ENCODE peak calls at places on chromosomes 13 and 19, in six cellular contexts. One of them, this sample, is unnamed.

GRCh38 chr19:53884256-53884655 is 2.3 kb downstream of the PRKCG start:
- DNase-seq in H54: no peak
- DNase-seq in Peyer's patch: no peak
- DNase-seq in uterus: no peak
- DNase-seq in prostate gland: no peak
- DNase-seq in IMR-90: no peak
- DNase-seq in this sample: no peak

GRCh38 chr13:80367473-80367872 is 26.5 kb upstream of the SPRY2 start:
- DNase-seq in H54: no peak
- DNase-seq in Peyer's patch: no peak
- DNase-seq in IMR-90: no peak
- DNase-seq in uterus: no peak
- DNase-seq in prostate gland: no peak
- DNase-seq in this sample: no peak

GRCh38 chr19:33724021-33724722 is 72.5 kb upstream of the KCTD15 start:
- DNase-seq in Peyer's patch: peak; percentile 31
- DNase-seq in prostate gland: no peak
- DNase-seq in H54: no peak
- DNase-seq in uterus: no peak
- DNase-seq in IMR-90: no peak
- DNase-seq in this sample: no peak

GRCh38 chr13:44583126-44583525 is 7.0 kb upstream of the TSC22D1 start:
- DNase-seq in uterus: no peak
- DNase-seq in IMR-90: peak; percentile 47
- DNase-seq in Peyer's patch: no peak
- DNase-seq in H54: no peak
- DNase-seq in prostate gland: no peak
- DNase-seq in this sample: no peak

GRCh38 chr13:67343777-67344176 is 113.6 kb upstream of the PCDH9 start:
- DNase-seq in prostate gland: no peak
- DNase-seq in Peyer's patch: no peak
- DNase-seq in IMR-90: no peak
- DNase-seq in uterus: no peak
- DNase-seq in H54: no peak
- DNase-seq in this sample: no peak

GRCh38 chr13:44388427-44388826 is 14.8 kb downstream of the SERP2 start:
- DNase-seq in Peyer's patch: no peak
- DNase-seq in uterus: no peak
- DNase-seq in prostate gland: no peak
- DNase-seq in IMR-90: no peak
- DNase-seq in H54: no peak
- DNase-seq in this sample: peak; percentile 74

GRCh38 chr13:28027607-28028364 is 39.3 kb upstream of the URAD start:
- DNase-seq in prostate gland: no peak
- DNase-seq in uterus: no peak
- DNase-seq in Peyer's patch: no peak
- DNase-seq in H54: no peak
- DNase-seq in IMR-90: no peak
- DNase-seq in this sample: no peak

GRCh38 chr19:38946229-38947010 is 15.7 kb downstream of the MRPS12 start:
- DNase-seq in Peyer's patch: no peak
- DNase-seq in uterus: no peak
- DNase-seq in prostate gland: no peak
- DNase-seq in H54: no peak
- DNase-seq in IMR-90: no peak
- DNase-seq in this sample: no peak

GRCh38 chr19:38452430-38453366 is 19.2 kb downstream of the RYR1 start:
- DNase-seq in H54: no peak
- DNase-seq in IMR-90: no peak
- DNase-seq in uterus: no peak
- DNase-seq in prostate gland: no peak
- DNase-seq in Peyer's patch: no peak
- DNase-seq in this sample: no peak

GRCh38 chr13:43153436-43154082 is 130.2 kb downstream of the DNAJC15 start:
- DNase-seq in Peyer's patch: no peak
- DNase-seq in uterus: no peak
- DNase-seq in H54: peak; percentile 12
- DNase-seq in prostate gland: no peak
- DNase-seq in IMR-90: peak; percentile 44
- DNase-seq in this sample: no peak

GRCh38 chr19:11331502-11331901 is 8.0 kb downstream of the RAB3D start:
- DNase-seq in uterus: no peak
- DNase-seq in H54: no peak
- DNase-seq in Peyer's patch: no peak
- DNase-seq in IMR-90: no peak
- DNase-seq in prostate gland: no peak
- DNase-seq in this sample: no peak
- TF ChIP-seq POLR2A in uterus: no peak
- TF ChIP-seq POLR2A in H54: no peak
- TF ChIP-seq POLR2A in Peyer's patch: no peak
- TF ChIP-seq POLR2A in IMR-90: no peak
- TF ChIP-seq POLR2A in prostate gland: no peak
- TF ChIP-seq POLR2A in this sample: no peak

DNA sequence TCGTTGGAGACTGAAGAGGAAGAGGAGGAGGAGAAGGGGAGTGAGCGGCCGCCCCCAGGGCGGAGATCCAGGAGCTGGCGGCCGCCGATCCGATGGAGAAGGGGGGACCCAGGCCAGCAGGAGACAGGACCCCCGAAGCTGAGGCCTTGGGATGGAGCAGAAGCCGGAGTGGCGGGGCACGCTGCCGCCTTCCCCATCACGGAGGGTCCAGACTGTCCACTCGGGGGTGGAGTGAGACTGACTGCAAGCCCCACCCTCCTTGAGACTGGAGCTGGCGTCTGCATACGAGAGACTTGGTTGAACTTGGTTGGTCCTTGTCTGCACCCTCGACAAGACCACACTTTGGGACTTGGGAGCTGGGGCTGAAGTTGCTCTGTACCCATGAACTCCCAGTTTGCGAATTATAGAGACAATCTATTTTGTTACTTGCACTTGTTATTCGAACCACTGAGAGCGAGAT is 1.8 kb downstream of the GADD45B start:
- DNase-seq in H54: no peak
- DNase-seq in IMR-90: peak; percentile 49
- DNase-seq in prostate gland: peak; percentile 36
- DNase-seq in Peyer's patch: no peak
- DNase-seq in uterus: peak; percentile 36
- DNase-seq in this sample: no peak
- TF ChIP-seq POLR2A in H54: peak; percentile 52
- TF ChIP-seq POLR2A in IMR-90: no peak
- TF ChIP-seq POLR2A in prostate gland: peak; percentile 23
- TF ChIP-seq POLR2A in Peyer's patch: no peak
- TF ChIP-seq POLR2A in uterus: no peak
- TF ChIP-seq POLR2A in this sample: no peak

GRCh38 chr19:6480843-6481415 is 658 bp downstream of the DENND1C start:
- DNase-seq in uterus: no peak
- DNase-seq in Peyer's patch: no peak
- DNase-seq in prostate gland: no peak
- DNase-seq in H54: no peak
- DNase-seq in IMR-90: no peak
- DNase-seq in this sample: no peak

GRCh38 chr19:6482343-6482686 is 728 bp upstream of the DENND1C start:
- DNase-seq in Peyer's patch: no peak
- DNase-seq in H54: no peak
- DNase-seq in uterus: no peak
- DNase-seq in IMR-90: no peak
- DNase-seq in prostate gland: no peak
- DNase-seq in this sample: no peak

GRCh38 chr19:6479836-6480398 is 1.7 kb downstream of the DENND1C start:
- DNase-seq in H54: no peak
- DNase-seq in Peyer's patch: no peak
- DNase-seq in prostate gland: no peak
- DNase-seq in IMR-90: no peak
- DNase-seq in uterus: no peak
- DNase-seq in this sample: no peak

GRCh38 chr19:6483235-6483634 is 1.6 kb upstream of the DENND1C start:
- DNase-seq in IMR-90: no peak
- DNase-seq in Peyer's patch: no peak
- DNase-seq in uterus: no peak
- DNase-seq in H54: no peak
- DNase-seq in prostate gland: no peak
- DNase-seq in this sample: no peak

DNA sequence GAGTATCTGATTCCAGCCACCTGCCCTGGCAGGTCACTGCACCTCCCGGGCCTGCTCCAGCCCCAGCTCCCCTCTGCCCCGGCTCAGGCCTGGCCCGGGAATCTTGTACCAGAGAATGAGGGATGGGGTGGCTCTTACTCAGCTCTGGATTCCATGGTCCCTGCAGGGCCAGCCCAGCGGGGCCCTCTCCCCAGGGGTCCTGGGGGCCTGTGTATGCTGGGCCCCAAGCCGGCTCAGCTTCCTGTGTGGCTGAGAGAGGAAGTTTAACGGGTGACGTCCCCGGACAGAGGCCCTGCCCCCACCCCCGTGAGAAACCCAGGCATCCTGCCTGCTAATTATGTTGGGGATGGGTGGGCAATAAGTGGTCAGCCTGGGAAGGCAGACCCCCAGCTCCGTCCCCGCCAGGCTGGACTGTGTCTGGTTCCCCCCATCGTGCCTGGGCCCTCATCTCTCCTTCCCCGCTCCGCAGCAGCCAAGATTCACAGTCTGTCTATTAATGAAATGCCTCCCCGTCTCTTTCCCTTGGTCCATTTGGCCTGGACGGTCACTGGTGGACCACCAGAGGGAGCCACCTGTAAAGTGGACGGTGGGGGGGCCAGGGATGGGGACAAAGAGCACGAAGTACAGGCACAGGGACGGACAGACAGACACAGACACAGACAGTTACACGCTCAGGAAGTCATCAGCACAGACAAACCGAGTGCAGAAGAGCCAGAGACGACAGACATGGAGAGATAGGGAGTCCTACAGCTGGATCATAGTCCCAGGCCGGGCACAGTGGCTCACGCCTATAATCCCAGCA is at the start of gene DENND1C:
- DNase-seq in Peyer's patch: no peak
- DNase-seq in prostate gland: no peak
- DNase-seq in IMR-90: no peak
- DNase-seq in uterus: no peak
- DNase-seq in H54: peak; percentile 46
- DNase-seq in this sample: no peak
- TF ChIP-seq POLR2A in Peyer's patch: peak; percentile 17
- TF ChIP-seq POLR2A in prostate gland: no peak
- TF ChIP-seq POLR2A in IMR-90: no peak
- TF ChIP-seq POLR2A in uterus: no peak
- TF ChIP-seq POLR2A in H54: no peak
- TF ChIP-seq POLR2A in this sample: no peak

DNA sequence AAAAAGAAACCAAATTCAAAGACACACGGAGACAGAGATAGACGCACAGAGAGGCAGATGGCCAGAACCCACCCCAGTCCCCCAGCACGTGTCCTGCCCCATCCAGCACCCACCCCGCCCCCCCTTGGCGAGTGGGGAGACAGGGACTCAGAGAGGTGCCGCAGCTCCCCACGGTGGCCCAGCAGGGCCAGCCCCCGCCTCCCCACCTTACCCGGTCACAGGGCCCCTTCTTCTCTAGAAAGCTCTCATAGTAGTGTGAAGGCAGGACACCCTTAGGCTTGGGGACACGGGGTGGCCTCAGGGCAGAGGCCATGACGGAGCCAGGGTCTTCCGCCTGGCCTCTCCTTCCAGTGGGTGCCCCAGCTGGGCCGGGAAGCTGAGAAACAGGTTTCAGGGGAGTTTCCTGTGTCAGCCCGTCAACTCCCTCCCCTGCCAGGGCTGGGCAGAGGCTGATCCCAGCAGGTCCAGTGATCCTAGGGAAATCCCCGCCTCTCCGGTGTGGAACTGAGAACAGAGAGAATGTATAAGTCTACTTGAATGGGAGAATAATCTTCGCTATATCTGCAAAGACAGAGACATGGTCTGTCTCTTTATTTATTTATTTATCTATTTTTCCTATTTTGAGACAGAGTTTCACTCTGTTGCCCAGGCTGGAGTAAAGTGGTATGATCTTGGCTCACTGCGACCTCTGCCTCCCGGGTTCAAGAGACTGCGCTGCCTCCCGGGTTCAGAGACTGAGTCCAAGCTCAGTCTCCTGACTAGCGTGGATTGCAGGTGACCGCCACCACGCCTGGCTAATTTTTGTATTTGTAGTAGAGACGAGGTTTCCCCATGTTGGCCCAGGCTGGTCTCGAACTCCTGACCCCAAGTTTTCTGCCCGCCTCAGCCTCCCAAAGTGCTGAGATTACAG is at the start of gene STAP2:
- DNase-seq in prostate gland: peak; percentile 85
- DNase-seq in H54: no peak
- DNase-seq in uterus: no peak
- DNase-seq in Peyer's patch: peak; percentile 87
- DNase-seq in IMR-90: no peak
- DNase-seq in this sample: peak; percentile 70
- TF ChIP-seq POLR2A in prostate gland: peak; percentile 67
- TF ChIP-seq POLR2A in H54: no peak
- TF ChIP-seq POLR2A in uterus: peak; percentile 16
- TF ChIP-seq POLR2A in Peyer's patch: peak; percentile 41
- TF ChIP-seq POLR2A in IMR-90: no peak
- TF ChIP-seq POLR2A in this sample: no peak

GRCh38 chr19:58097349-58097748 is 682 bp downstream of the ZSCAN18 start:
- DNase-seq in prostate gland: no peak
- DNase-seq in uterus: no peak
- DNase-seq in IMR-90: no peak
- DNase-seq in H54: no peak
- DNase-seq in Peyer's patch: no peak
- DNase-seq in this sample: no peak

GRCh38 chr19:58095328-58095727 is 2.7 kb downstream of the ZSCAN18 start:
- DNase-seq in IMR-90: no peak
- DNase-seq in H54: no peak
- DNase-seq in prostate gland: no peak
- DNase-seq in uterus: no peak
- DNase-seq in Peyer's patch: no peak
- DNase-seq in this sample: no peak

GRCh38 chr19:58097783-58098681 is at the start of gene ZSCAN18:
- DNase-seq in IMR-90: peak; percentile 86
- DNase-seq in prostate gland: peak; percentile 96
- DNase-seq in Peyer's patch: peak; percentile 95
- DNase-seq in H54: peak; percentile 99
- DNase-seq in uterus: peak; percentile 99
- DNase-seq in this sample: peak; percentile 61

GRCh38 chr19:58098682-58098998 is 609 bp upstream of the ZSCAN18 start:
- DNase-seq in uterus: no peak
- DNase-seq in prostate gland: no peak
- DNase-seq in Peyer's patch: no peak
- DNase-seq in H54: no peak
- DNase-seq in IMR-90: no peak
- DNase-seq in this sample: no peak

GRCh38 chr19:58096884-58097283 is 1.1 kb downstream of the ZSCAN18 start:
- DNase-seq in Peyer's patch: no peak
- DNase-seq in H54: no peak
- DNase-seq in uterus: no peak
- DNase-seq in IMR-90: no peak
- DNase-seq in prostate gland: no peak
- DNase-seq in this sample: no peak
- TF ChIP-seq POLR2A in Peyer's patch: no peak
- TF ChIP-seq POLR2A in H54: no peak
- TF ChIP-seq POLR2A in uterus: no peak
- TF ChIP-seq POLR2A in IMR-90: no peak
- TF ChIP-seq POLR2A in prostate gland: no peak
- TF ChIP-seq POLR2A in this sample: no peak

This sample was measured in erythroblast.